ENCODE peak calls at places on chromosomes 6 and 20, in four cellular contexts. Z, Y, T and D are unnamed samples.

GRCh38 chr6:149334201-149334600 is 16.7 kb downstream of the TAB2 start:
- DNase-seq in Y (no peak), Z (peak), T (no peak), D (no peak)

GRCh38 chr6:125944434-125944816 is 12.1 kb upstream of the HINT3 start:
- DNase-seq in Z (peak), Y (no peak), T (no peak), D (no peak)

GRCh38 chr20:48180637-48181036 is 395.4 kb upstream of the SULF2 start:
- DNase-seq in Z (peak), T (no peak), Y (no peak), D (no peak)

GRCh38 chr6:94027374-94027773 is 608.0 kb upstream of the EPHA7 start:
- DNase-seq in T (no peak), Z (no peak), Y (no peak), D (no peak)

GRCh38 chr6:11702039-11702795 is 76.4 kb downstream of the ADTRP start:
- DNase-seq in T (no peak), Y (no peak), Z (peak), D (no peak)

GRCh38 chr20:58479666-58480454 is 35.3 kb downstream of the APCDD1L start:
- DNase-seq in Y (no peak), Z (no peak), T (no peak), D (no peak)

GRCh38 chr20:43191946-43192847 is 2.5 kb upstream of the PTPRT start:
- DNase-seq in Y (peak), T (no peak), Z (no peak), D (peak)

GRCh38 chr6:145756170-145756662 is 20.9 kb upstream of the EPM2A start:
- DNase-seq in Z (peak), T (no peak), Y (no peak), D (no peak)

GRCh38 chr6:13285705-13286104 is 42.6 kb downstream of the TBC1D7 start:
- DNase-seq in Z (no peak), T (no peak), Y (no peak), D (no peak)

GRCh38 chr6:149586149-149586548 is 20.0 kb downstream of the GINM1 start:
- DNase-seq in Z (no peak), T (no peak), Y (no peak), D (no peak)

GRCh38 chr6:170210651-170211403 is 80.1 kb downstream of the DLL1 start:
- DNase-seq in Y (no peak), T (no peak), Z (no peak), D (no peak)

GRCh38 chr6:80006541-80006940 is 2.1 kb downstream of the TTK start:
- DNase-seq in T (no peak), Z (no peak), Y (no peak), D (no peak)

GRCh38 chr20:17966432-17967312 is 1.9 kb downstream of the SNX5 start:
- DNase-seq in Y (no peak), T (no peak), Z (peak), D (peak)

GRCh38 chr20:43438578-43439316 is 18.9 kb upstream of the SRSF6 start:
- DNase-seq in Z (no peak), Y (no peak), T (no peak), D (no peak)

GRCh38 chr20:22577515-22578220 is 6.7 kb downstream of the FOXA2 start:
- DNase-seq in T (no peak), Z (no peak), Y (peak), D (no peak)

GRCh38 chr6:35046862-35047261 is 94.3 kb downstream of the TCP11 start:
- DNase-seq in T (no peak), Z (no peak), Y (no peak), D (no peak)

GRCh38 chr6:12293931-12294800 is 4.0 kb downstream of the EDN1 start:
- DNase-seq in Y (no peak), Z (no peak), T (no peak), D (no peak)

GRCh38 chr6:149830731-149831379 is 33.3 kb downstream of the LRP11 start:
- DNase-seq in Y (no peak), T (no peak), Z (peak), D (no peak)

GRCh38 chr6:4774715-4775590 is 1.3 kb upstream of the CDYL start:
- DNase-seq in Y (peak), Z (peak), T (no peak), D (no peak)

GRCh38 chr6:27605401-27606342 is 132.8 kb upstream of the ZNF184 start:
- DNase-seq in T (peak), Y (peak), Z (peak), D (no peak)

GRCh38 chr20:48807586-48808381 is 20.0 kb downstream of the PREX1 start:
- DNase-seq in Z (peak), Y (no peak), T (no peak), D (no peak)

DNA sequence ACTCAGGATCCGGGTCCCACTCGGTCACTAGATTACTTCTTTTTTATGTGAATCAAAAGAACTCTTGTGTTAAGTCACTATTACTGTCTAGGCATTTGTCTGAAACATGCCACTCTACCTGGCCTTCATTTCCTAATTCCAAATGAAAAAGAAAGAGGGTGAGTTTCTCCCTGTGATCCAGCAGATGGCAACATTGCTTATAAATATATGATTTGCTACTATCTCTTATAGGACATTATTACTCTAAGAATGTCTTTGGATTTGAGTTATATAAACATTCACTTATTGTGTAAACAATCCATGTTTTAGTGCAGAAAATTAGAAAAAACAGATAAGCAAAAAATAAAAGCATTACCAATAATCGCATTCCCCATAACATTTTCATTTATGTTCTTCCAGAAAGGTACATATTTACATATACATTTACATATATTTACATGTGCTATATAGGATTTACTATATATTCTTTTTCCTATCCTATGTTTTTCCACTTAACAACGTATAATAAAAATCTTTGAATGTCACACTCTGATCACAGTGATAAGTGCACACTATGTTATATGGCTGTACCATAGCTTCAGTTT is 66.9 kb downstream of the FAXC start:
- DNase-seq in Y (peak), Z (peak), T (peak), D (peak)
- TF ChIP-seq CTCF in Y (peak), Z (peak), T (peak), D (peak)

GRCh38 chr20:833121-833449 is 430 bp upstream of the FAM110A start:
- DNase-seq in Z (no peak), T (no peak), Y (no peak), D (no peak)
- H3K4me3 ChIP-seq in Z (peak), T (peak), Y (peak), D (peak)

GRCh38 chr20:36035720-36036119 is 67.3 kb downstream of the CNBD2 start:
- DNase-seq in Z (peak), T (no peak), Y (no peak), D (no peak)
- H2AFZ ChIP-seq in Z (no peak), T (no peak), Y (no peak), D (peak)

GRCh38 chr6:71351190-71351589 is 62.6 kb downstream of the OGFRL1 start:
- DNase-seq in Z (no peak), Y (no peak), T (no peak), D (no peak)

GRCh38 chr6:71349976-71350615 is 61.5 kb downstream of the OGFRL1 start:
- DNase-seq in T (no peak), Z (peak), Y (no peak), D (no peak)

GRCh38 chr6:71346034-71346680 is 57.5 kb downstream of the OGFRL1 start:
- DNase-seq in Y (no peak), Z (no peak), T (no peak), D (no peak)

GRCh38 chr6:71347119-71347518 is 58.5 kb downstream of the OGFRL1 start:
- DNase-seq in T (no peak), Z (no peak), Y (no peak), D (no peak)

DNA sequence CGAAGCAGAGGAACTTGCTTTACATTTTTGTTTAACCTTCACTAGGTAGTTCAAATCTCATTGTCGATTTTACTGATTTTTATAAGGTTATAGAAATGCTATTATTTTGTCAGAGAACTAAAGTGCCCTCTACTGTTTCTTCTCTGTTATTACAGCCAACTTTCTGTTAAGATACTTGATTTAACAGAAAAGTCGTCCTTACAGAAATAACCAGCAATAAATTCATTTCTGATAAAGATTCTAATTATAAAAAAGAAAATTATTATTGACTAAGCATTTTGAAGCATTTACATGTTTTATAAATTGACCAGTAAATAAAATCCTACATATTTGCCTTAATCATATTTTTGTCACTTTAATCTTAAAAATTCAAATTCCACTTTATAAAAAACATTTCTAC is 60.8 kb downstream of the OGFRL1 start:
- DNase-seq in T (peak), Z (peak), Y (peak), D (peak)
- TF ChIP-seq CTCF in T (peak), Z (no peak), Y (peak), D (peak)

GRCh38 chr6:42707595-42707994 is 14.8 kb downstream of the PRPH2 start:
- DNase-seq in Y (no peak), T (no peak), Z (no peak), D (no peak)

GRCh38 chr6:42708096-42708495 is 14.3 kb downstream of the PRPH2 start:
- DNase-seq in Y (no peak), T (no peak), Z (no peak), D (no peak)

GRCh38 chr6:42704937-42705374 is 17.4 kb downstream of the PRPH2 start:
- DNase-seq in Y (no peak), Z (no peak), T (no peak), D (no peak)

GRCh38 chr6:42702200-42702599 is 20.2 kb downstream of the PRPH2 start:
- DNase-seq in Y (no peak), T (peak), Z (peak), D (no peak)

GRCh38 chr6:42704251-42704936 is 18.0 kb downstream of the PRPH2 start:
- DNase-seq in Z (no peak), Y (no peak), T (no peak), D (no peak)
- H3K4me3 ChIP-seq in Z (peak), Y (no peak), T (no peak), D (no peak)

GRCh38 chr6:1812487-1812886 is 202.8 kb downstream of the FOXC1 start:
- DNase-seq in T (no peak), Y (no peak), Z (no peak), D (no peak)

GRCh38 chr6:1814279-1814678 is 204.6 kb downstream of the FOXC1 start:
- DNase-seq in Z (no peak), T (no peak), Y (no peak), D (no peak)

GRCh38 chr6:1809359-1809988 is 199.8 kb downstream of the FOXC1 start:
- DNase-seq in Y (no peak), Z (no peak), T (no peak), D (no peak)

GRCh38 chr6:1812034-1812433 is 202.3 kb downstream of the FOXC1 start:
- DNase-seq in T (no peak), Z (no peak), Y (no peak), D (no peak)

GRCh38 chr6:1810880-1811279 is 201.2 kb downstream of the FOXC1 start:
- DNase-seq in Z (no peak), T (no peak), Y (no peak), D (no peak)
- H2AFZ ChIP-seq in Z (no peak), T (no peak), Y (no peak), D (no peak)

GRCh38 chr6:110665600-110665999 is 149.7 kb downstream of the CDK19 start:
- DNase-seq in Y (no peak), T (no peak), Z (no peak), D (no peak)

GRCh38 chr6:110672122-110672521 is 143.1 kb downstream of the CDK19 start:
- DNase-seq in Y (no peak), Z (no peak), T (no peak), D (no peak)

GRCh38 chr6:110671447-110671846 is 143.8 kb downstream of the CDK19 start:
- DNase-seq in Y (no peak), Z (no peak), T (no peak), D (no peak)
- TF ChIP-seq CTCF in Y (no peak), Z (no peak), T (no peak), D (no peak)